ENCODE peak calls at places on chromosomes 3 and 15, in four cellular contexts. One of them, this sample, is unnamed.

GRCh38 chr3:128266453-128266852 is 113.2 kb downstream of the EEFSEC start:
- DNase-seq in H9: peak
- DNase-seq in H54: no peak
- DNase-seq in progenitor cell of endocrine pancreas: no peak
- DNase-seq in this sample: peak

GRCh38 chr15:37789881-37790280 is 144.6 kb upstream of the TMCO5A start:
- DNase-seq in H9: no peak
- DNase-seq in H54: peak
- DNase-seq in progenitor cell of endocrine pancreas: no peak
- DNase-seq in this sample: peak

GRCh38 chr15:84600331-84600686 is 500 bp upstream of the ZSCAN2 start:
- DNase-seq in H9: peak
- DNase-seq in H54: peak
- DNase-seq in progenitor cell of endocrine pancreas: peak
- DNase-seq in this sample: peak

GRCh38 chr15:66472176-66472999 is 25.2 kb downstream of the SNAPC5 start:
- DNase-seq in H9: no peak
- DNase-seq in H54: no peak
- DNase-seq in progenitor cell of endocrine pancreas: no peak
- DNase-seq in this sample: no peak

GRCh38 chr3:119559441-119559963 is at the start of gene CD80:
- DNase-seq in H9: peak
- DNase-seq in H54: peak
- DNase-seq in progenitor cell of endocrine pancreas: no peak
- DNase-seq in this sample: peak

GRCh38 chr3:129121016-129121791 is 400 bp downstream of the RAB43 start:
- DNase-seq in H9: no peak
- DNase-seq in H54: no peak
- DNase-seq in progenitor cell of endocrine pancreas: peak
- DNase-seq in this sample: no peak

GRCh38 chr3:66910721-66911120 is 87.4 kb upstream of the KBTBD8 start:
- DNase-seq in H9: no peak
- DNase-seq in H54: no peak
- DNase-seq in progenitor cell of endocrine pancreas: no peak
- DNase-seq in this sample: no peak

GRCh38 chr3:40585381-40586016 is 60.7 kb downstream of the ZNF621 start:
- DNase-seq in H9: no peak
- DNase-seq in H54: no peak
- DNase-seq in progenitor cell of endocrine pancreas: no peak
- DNase-seq in this sample: no peak

GRCh38 chr15:57298843-57299550 is 77.3 kb upstream of the CGNL1 start:
- DNase-seq in H9: no peak
- DNase-seq in H54: no peak
- DNase-seq in progenitor cell of endocrine pancreas: no peak
- DNase-seq in this sample: no peak

GRCh38 chr3:133662256-133662773 is 574 bp upstream of the TOPBP1 start:
- DNase-seq in H9: peak
- DNase-seq in H54: peak
- DNase-seq in progenitor cell of endocrine pancreas: no peak
- DNase-seq in this sample: no peak

GRCh38 chr3:198043149-198043548 is 83.1 kb downstream of the LMLN start:
- DNase-seq in H9: no peak
- DNase-seq in H54: no peak
- DNase-seq in progenitor cell of endocrine pancreas: no peak
- DNase-seq in this sample: no peak

GRCh38 chr3:134646086-134646485 is 4.7 kb downstream of the KY start:
- DNase-seq in H9: peak
- DNase-seq in H54: no peak
- DNase-seq in progenitor cell of endocrine pancreas: no peak
- DNase-seq in this sample: no peak

GRCh38 chr15:32919749-32920414 is 202.1 kb downstream of the GREM1 start:
- DNase-seq in H9: no peak
- DNase-seq in H54: no peak
- DNase-seq in progenitor cell of endocrine pancreas: no peak
- DNase-seq in this sample: no peak

GRCh38 chr3:25424238-25425013 is 3.6 kb upstream of the RARB start:
- DNase-seq in H9: no peak
- DNase-seq in H54: no peak
- DNase-seq in progenitor cell of endocrine pancreas: no peak
- DNase-seq in this sample: no peak

GRCh38 chr3:138332472-138333073 is 2.9 kb upstream of the NME9 start:
- DNase-seq in H9: no peak
- DNase-seq in H54: peak
- DNase-seq in progenitor cell of endocrine pancreas: no peak
- DNase-seq in this sample: no peak

GRCh38 chr15:50298340-50298739 is 32.8 kb upstream of the HDC start:
- DNase-seq in H9: no peak
- DNase-seq in H54: peak
- DNase-seq in progenitor cell of endocrine pancreas: no peak
- DNase-seq in this sample: no peak

GRCh38 chr15:70227122-70227521 is 129.4 kb upstream of the TLE3 start:
- DNase-seq in H9: no peak
- DNase-seq in H54: no peak
- DNase-seq in progenitor cell of endocrine pancreas: no peak
- DNase-seq in this sample: no peak

GRCh38 chr15:59224474-59224873 is 17.8 kb downstream of the LDHAL6B start:
- DNase-seq in H9: no peak
- DNase-seq in H54: no peak
- DNase-seq in progenitor cell of endocrine pancreas: no peak
- DNase-seq in this sample: no peak

GRCh38 chr3:142275856-142276255 is 50.5 kb upstream of the GK5 start:
- DNase-seq in H9: no peak
- DNase-seq in H54: no peak
- DNase-seq in progenitor cell of endocrine pancreas: no peak
- DNase-seq in this sample: no peak

GRCh38 chr15:89732451-89733172 is 18.4 kb downstream of the MESP1 start:
- DNase-seq in H9: no peak
- DNase-seq in H54: no peak
- DNase-seq in progenitor cell of endocrine pancreas: no peak
- DNase-seq in this sample: no peak

GRCh38 chr3:55329849-55330248 is 157.3 kb downstream of the WNT5A start:
- DNase-seq in H9: no peak
- DNase-seq in H54: peak
- DNase-seq in progenitor cell of endocrine pancreas: no peak
- DNase-seq in this sample: peak